ENCODE peak calls at places on chromosomes 12 and 14, in four cellular contexts. One of them, this sample, is unnamed.

GRCh38 chr12:79522237-79522636 is 168.5 kb downstream of the PAWR start:
- DNase-seq in HuH-7: no peak
- DNase-seq in B cell: no peak
- DNase-seq in Ammon's horn: no peak
- DNase-seq in this sample: no peak

GRCh38 chr14:72558721-72559120 is 335.2 kb downstream of the DPF3 start:
- DNase-seq in HuH-7: no peak
- DNase-seq in B cell: no peak
- DNase-seq in Ammon's horn: peak
- DNase-seq in this sample: no peak

GRCh38 chr12:26402648-26403047 is 207.3 kb downstream of the SSPN start:
- DNase-seq in HuH-7: no peak
- DNase-seq in B cell: peak
- DNase-seq in Ammon's horn: no peak
- DNase-seq in this sample: peak

GRCh38 chr12:93624595-93625294 is 52.3 kb downstream of the SOCS2 start:
- DNase-seq in HuH-7: no peak
- DNase-seq in B cell: no peak
- DNase-seq in Ammon's horn: no peak
- DNase-seq in this sample: peak

GRCh38 chr12:87381747-87382146 is 647.5 kb downstream of the C12orf50 start:
- DNase-seq in HuH-7: no peak
- DNase-seq in B cell: no peak
- DNase-seq in Ammon's horn: no peak
- DNase-seq in this sample: no peak

GRCh38 chr12:106358410-106359241 is 1.1 kb downstream of the POLR3B start:
- DNase-seq in HuH-7: peak
- DNase-seq in B cell: no peak
- DNase-seq in Ammon's horn: no peak
- DNase-seq in this sample: peak

GRCh38 chr12:3432176-3432742 is 58.7 kb upstream of the PRMT8 start:
- DNase-seq in HuH-7: peak
- DNase-seq in B cell: no peak
- DNase-seq in Ammon's horn: no peak
- DNase-seq in this sample: peak

GRCh38 chr12:12837025-12837872 is 24.1 kb downstream of the DDX47 start:
- DNase-seq in HuH-7: peak
- DNase-seq in B cell: no peak
- DNase-seq in Ammon's horn: peak
- DNase-seq in this sample: peak

GRCh38 chr12:119229837-119230236 is 51.1 kb downstream of the HSPB8 start:
- DNase-seq in HuH-7: peak
- DNase-seq in B cell: no peak
- DNase-seq in Ammon's horn: peak
- DNase-seq in this sample: peak

GRCh38 chr14:94036328-94037167 is 10.4 kb downstream of the OTUB2 start:
- DNase-seq in HuH-7: peak
- DNase-seq in B cell: peak
- DNase-seq in Ammon's horn: peak
- DNase-seq in this sample: peak

GRCh38 chr14:72256055-72256454 is 323.8 kb downstream of the RGS6 start:
- DNase-seq in HuH-7: no peak
- DNase-seq in B cell: no peak
- DNase-seq in Ammon's horn: no peak
- DNase-seq in this sample: no peak

GRCh38 chr12:116603516-116603915 is 44.3 kb downstream of the MAP1LC3B2 start:
- DNase-seq in HuH-7: no peak
- DNase-seq in B cell: no peak
- DNase-seq in Ammon's horn: no peak
- DNase-seq in this sample: no peak

GRCh38 chr12:116037941-116038837 is 239.3 kb downstream of the MED13L start:
- DNase-seq in HuH-7: no peak
- DNase-seq in B cell: no peak
- DNase-seq in Ammon's horn: no peak
- DNase-seq in this sample: no peak

GRCh38 chr12:124771462-124772361 is 92.0 kb downstream of the SCARB1 start:
- DNase-seq in HuH-7: peak
- DNase-seq in B cell: peak
- DNase-seq in Ammon's horn: peak
- DNase-seq in this sample: peak

GRCh38 chr12:122943196-122943595 is 23.1 kb downstream of the ABCB9 start:
- DNase-seq in HuH-7: no peak
- DNase-seq in B cell: no peak
- DNase-seq in Ammon's horn: no peak
- DNase-seq in this sample: no peak

GRCh38 chr12:76032043-76032981 is 736 bp upstream of the PHLDA1 start:
- DNase-seq in HuH-7: peak
- DNase-seq in B cell: peak
- DNase-seq in Ammon's horn: peak
- DNase-seq in this sample: peak

GRCh38 chr14:29243355-29243754 is 476.8 kb downstream of the FOXG1 start:
- DNase-seq in HuH-7: no peak
- DNase-seq in B cell: no peak
- DNase-seq in Ammon's horn: no peak
- DNase-seq in this sample: no peak

GRCh38 chr12:70643927-70644326 is 6.7 kb upstream of the PTPRB start:
- DNase-seq in HuH-7: no peak
- DNase-seq in B cell: no peak
- DNase-seq in Ammon's horn: no peak
- DNase-seq in this sample: no peak

GRCh38 chr12:2324375-2324774 is 271.6 kb downstream of the CACNA1C start:
- DNase-seq in HuH-7: no peak
- DNase-seq in B cell: no peak
- DNase-seq in Ammon's horn: no peak
- DNase-seq in this sample: peak

GRCh38 chr12:18683603-18684002 is 54.2 kb downstream of the PLCZ1 start:
- DNase-seq in HuH-7: no peak
- DNase-seq in B cell: no peak
- DNase-seq in Ammon's horn: no peak
- DNase-seq in this sample: peak

GRCh38 chr12:80815351-80815750 is 98.6 kb downstream of the MYF5 start:
- DNase-seq in HuH-7: no peak
- DNase-seq in B cell: no peak
- DNase-seq in Ammon's horn: no peak
- DNase-seq in this sample: no peak

GRCh38 chr12:16350682-16351081 is 3.2 kb downstream of the MGST1 start:
- DNase-seq in HuH-7: no peak
- DNase-seq in B cell: no peak
- DNase-seq in Ammon's horn: peak
- DNase-seq in this sample: peak

GRCh38 chr12:118060301-118061010 is 523 bp downstream of the WSB2 start:
- DNase-seq in HuH-7: no peak
- DNase-seq in B cell: no peak
- DNase-seq in Ammon's horn: peak
- DNase-seq in this sample: peak

GRCh38 chr14:30291216-30291615 is 267.7 kb upstream of the G2E3 start:
- DNase-seq in HuH-7: no peak
- DNase-seq in B cell: no peak
- DNase-seq in Ammon's horn: no peak
- DNase-seq in this sample: no peak

GRCh38 chr12:83886479-83886878 is 1026.1 kb downstream of the SLC6A15 start:
- DNase-seq in HuH-7: no peak
- DNase-seq in B cell: no peak
- DNase-seq in Ammon's horn: no peak
- DNase-seq in this sample: no peak

GRCh38 chr14:93103392-93104080 is 12.2 kb downstream of the ITPK1 start:
- DNase-seq in HuH-7: no peak
- DNase-seq in B cell: peak
- DNase-seq in Ammon's horn: no peak
- DNase-seq in this sample: peak

GRCh38 chr12:41034686-41035085 is 153.4 kb upstream of the PDZRN4 start:
- DNase-seq in HuH-7: no peak
- DNase-seq in B cell: no peak
- DNase-seq in Ammon's horn: no peak
- DNase-seq in this sample: no peak

GRCh38 chr12:130552483-130552996 is 163.6 kb downstream of the RIMBP2 start:
- DNase-seq in HuH-7: no peak
- DNase-seq in B cell: no peak
- DNase-seq in Ammon's horn: no peak
- DNase-seq in this sample: peak

GRCh38 chr12:91332305-91332704 is 149.7 kb upstream of the DCN start:
- DNase-seq in HuH-7: no peak
- DNase-seq in B cell: no peak
- DNase-seq in Ammon's horn: no peak
- DNase-seq in this sample: peak

GRCh38 chr12:101485015-101485414 is 9.9 kb downstream of the SPIC start:
- DNase-seq in HuH-7: no peak
- DNase-seq in B cell: no peak
- DNase-seq in Ammon's horn: peak
- DNase-seq in this sample: no peak

GRCh38 chr12:62250671-62251608 is 9.3 kb upstream of the USP15 start:
- DNase-seq in HuH-7: no peak
- DNase-seq in B cell: no peak
- DNase-seq in Ammon's horn: no peak
- DNase-seq in this sample: no peak

GRCh38 chr12:32997471-32997870 is 100.9 kb upstream of the PKP2 start:
- DNase-seq in HuH-7: no peak
- DNase-seq in B cell: no peak
- DNase-seq in Ammon's horn: no peak
- DNase-seq in this sample: peak

GRCh38 chr14:54533100-54533499 is 23.4 kb downstream of the CGRRF1 start:
- DNase-seq in HuH-7: no peak
- DNase-seq in B cell: no peak
- DNase-seq in Ammon's horn: no peak
- DNase-seq in this sample: no peak

GRCh38 chr12:89353188-89353822 is 1.0 kb upstream of the DUSP6 start:
- DNase-seq in HuH-7: peak
- DNase-seq in B cell: no peak
- DNase-seq in Ammon's horn: peak
- DNase-seq in this sample: peak

GRCh38 chr12:92442782-92443181 is 260.0 kb upstream of the PLEKHG7 start:
- DNase-seq in HuH-7: no peak
- DNase-seq in B cell: no peak
- DNase-seq in Ammon's horn: no peak
- DNase-seq in this sample: no peak

GRCh38 chr12:4112734-4113396 is 160.7 kb upstream of the CCND2 start:
- DNase-seq in HuH-7: no peak
- DNase-seq in B cell: no peak
- DNase-seq in Ammon's horn: no peak
- DNase-seq in this sample: no peak

GRCh38 chr14:50039734-50040400 is 76.5 kb downstream of the VCPKMT start:
- DNase-seq in HuH-7: no peak
- DNase-seq in B cell: no peak
- DNase-seq in Ammon's horn: no peak
- DNase-seq in this sample: peak